ENCODE peak calls at places on chromosome 11, in nine cellular contexts. One of them, this sample, is unnamed. For H3K27me3, the result is how much of the 10 kb centered on the place peaks cover.

GRCh38 chr11:72642815-72643511 is 31.3 kb downstream of the PDE2A start:
- DNase-seq in CD8-positive, alpha-beta memory T cell: peak
- DNase-seq in left ventricle myocardium inferior: peak
- DNase-seq in transverse colon: peak
- DNase-seq in heart left ventricle: peak
- DNase-seq in CD4-positive, alpha-beta memory T cell: peak
- DNase-seq in mesendoderm: peak
- DNase-seq in IMR-90: peak
- DNase-seq in RWPE2: no peak
- DNase-seq in this sample: peak

GRCh38 chr11:61532136-61533038 is 23.8 kb downstream of the LRRC10B start:
- DNase-seq in RWPE2: no peak
- DNase-seq in IMR-90: no peak
- DNase-seq in mesendoderm: peak
- DNase-seq in CD8-positive, alpha-beta memory T cell: no peak
- DNase-seq in heart left ventricle: no peak
- DNase-seq in CD4-positive, alpha-beta memory T cell: peak
- DNase-seq in transverse colon: peak
- DNase-seq in left ventricle myocardium inferior: no peak
- DNase-seq in this sample: no peak

GRCh38 chr11:76621466-76621865 is 49.1 kb downstream of the LRRC32 start:
- DNase-seq in heart left ventricle: no peak
- DNase-seq in mesendoderm: no peak
- DNase-seq in transverse colon: no peak
- DNase-seq in RWPE2: no peak
- DNase-seq in CD8-positive, alpha-beta memory T cell: no peak
- DNase-seq in CD4-positive, alpha-beta memory T cell: no peak
- DNase-seq in IMR-90: no peak
- DNase-seq in left ventricle myocardium inferior: no peak
- DNase-seq in this sample: no peak

GRCh38 chr11:19218216-19218615 is 16.4 kb upstream of the CSRP3 start:
- DNase-seq in heart left ventricle: no peak
- DNase-seq in mesendoderm: no peak
- DNase-seq in RWPE2: no peak
- DNase-seq in IMR-90: no peak
- DNase-seq in CD8-positive, alpha-beta memory T cell: no peak
- DNase-seq in transverse colon: no peak
- DNase-seq in left ventricle myocardium inferior: no peak
- DNase-seq in CD4-positive, alpha-beta memory T cell: no peak
- DNase-seq in this sample: no peak

GRCh38 chr11:110044226-110044968 is 48.8 kb upstream of the ZC3H12C start:
- DNase-seq in heart left ventricle: no peak
- DNase-seq in mesendoderm: no peak
- DNase-seq in CD8-positive, alpha-beta memory T cell: no peak
- DNase-seq in left ventricle myocardium inferior: no peak
- DNase-seq in transverse colon: no peak
- DNase-seq in RWPE2: no peak
- DNase-seq in CD4-positive, alpha-beta memory T cell: no peak
- DNase-seq in IMR-90: no peak
- DNase-seq in this sample: no peak

GRCh38 chr11:2728128-2728662 is 28.4 kb upstream of the KCNQ1OT1 start:
- DNase-seq in mesendoderm: no peak
- DNase-seq in transverse colon: no peak
- DNase-seq in IMR-90: no peak
- DNase-seq in RWPE2: no peak
- DNase-seq in left ventricle myocardium inferior: no peak
- DNase-seq in CD4-positive, alpha-beta memory T cell: no peak
- DNase-seq in CD8-positive, alpha-beta memory T cell: no peak
- DNase-seq in heart left ventricle: no peak
- DNase-seq in this sample: no peak

GRCh38 chr11:73913472-73913871 is 36.7 kb downstream of the PAAF1 start:
- DNase-seq in left ventricle myocardium inferior: no peak
- DNase-seq in CD8-positive, alpha-beta memory T cell: no peak
- DNase-seq in CD4-positive, alpha-beta memory T cell: no peak
- DNase-seq in transverse colon: no peak
- DNase-seq in RWPE2: no peak
- DNase-seq in IMR-90: no peak
- DNase-seq in mesendoderm: no peak
- DNase-seq in heart left ventricle: no peak
- DNase-seq in this sample: no peak

GRCh38 chr11:27471588-27472397 is 797 bp downstream of the LGR4 start:
- DNase-seq in CD8-positive, alpha-beta memory T cell: peak
- DNase-seq in mesendoderm: peak
- DNase-seq in left ventricle myocardium inferior: peak
- DNase-seq in transverse colon: peak
- DNase-seq in IMR-90: no peak
- DNase-seq in heart left ventricle: peak
- DNase-seq in CD4-positive, alpha-beta memory T cell: peak
- DNase-seq in RWPE2: no peak
- DNase-seq in this sample: peak

GRCh38 chr11:1330473-1330872 is 21.0 kb upstream of the TOLLIP start:
- DNase-seq in CD4-positive, alpha-beta memory T cell: no peak
- DNase-seq in CD8-positive, alpha-beta memory T cell: no peak
- DNase-seq in RWPE2: no peak
- DNase-seq in IMR-90: no peak
- DNase-seq in transverse colon: no peak
- DNase-seq in heart left ventricle: no peak
- DNase-seq in mesendoderm: no peak
- DNase-seq in left ventricle myocardium inferior: no peak
- DNase-seq in this sample: no peak

GRCh38 chr11:66484825-66485380 is 4.7 kb downstream of the DPP3 start:
- DNase-seq in CD4-positive, alpha-beta memory T cell: no peak
- DNase-seq in CD8-positive, alpha-beta memory T cell: no peak
- DNase-seq in IMR-90: no peak
- DNase-seq in RWPE2: no peak
- DNase-seq in transverse colon: no peak
- DNase-seq in left ventricle myocardium inferior: no peak
- DNase-seq in heart left ventricle: no peak
- DNase-seq in mesendoderm: no peak
- DNase-seq in this sample: no peak

DNA sequence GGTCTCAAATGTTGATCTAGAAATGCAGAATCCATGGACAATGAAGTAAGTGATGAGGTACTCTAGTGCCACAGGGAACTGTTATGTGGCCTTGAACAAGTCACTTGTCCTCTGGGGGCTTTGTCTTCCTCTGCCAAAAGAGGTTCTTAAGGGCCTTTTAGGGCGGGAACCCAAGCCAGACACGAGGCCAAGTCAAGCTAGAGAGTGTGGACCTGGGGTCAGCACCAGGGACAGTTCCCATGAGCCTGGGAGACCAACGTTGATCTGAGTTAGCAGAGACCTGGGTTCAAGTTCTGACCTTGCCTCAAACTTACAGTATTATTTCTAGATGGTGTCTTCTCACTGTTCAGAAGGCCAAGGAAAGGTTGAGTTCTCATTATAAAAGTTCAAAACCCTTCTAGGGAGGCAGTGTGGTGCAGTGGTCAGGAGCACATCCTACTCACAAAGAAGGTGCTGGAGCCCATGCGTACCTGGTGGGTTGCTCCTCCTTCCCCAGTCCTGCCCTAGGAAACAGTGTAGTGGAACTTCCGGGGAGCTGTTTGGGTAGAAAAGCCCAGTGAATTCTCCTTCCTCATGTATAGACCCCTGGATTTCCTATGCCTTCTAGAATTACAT is 121.5 kb downstream of the CHST1 start:
- DNase-seq in CD4-positive, alpha-beta memory T cell: no peak
- DNase-seq in mesendoderm: peak
- DNase-seq in IMR-90: peak
- DNase-seq in CD8-positive, alpha-beta memory T cell: no peak
- DNase-seq in transverse colon: no peak
- DNase-seq in RWPE2: no peak
- DNase-seq in left ventricle myocardium inferior: no peak
- DNase-seq in heart left ventricle: no peak
- DNase-seq in this sample: no peak
- H3K27me3 ChIP-seq in CD4-positive, alpha-beta memory T cell: under half
- H3K27me3 ChIP-seq in mesendoderm: under half
- H3K27me3 ChIP-seq in IMR-90: under half
- H3K27me3 ChIP-seq in CD8-positive, alpha-beta memory T cell: under half
- H3K27me3 ChIP-seq in transverse colon: under half
- H3K27me3 ChIP-seq in RWPE2: under half
- H3K27me3 ChIP-seq in left ventricle myocardium inferior: under half
- H3K27me3 ChIP-seq in heart left ventricle: under half
- H3K27me3 ChIP-seq in this sample: under half

GRCh38 chr11:128509990-128510389 is 77.4 kb downstream of the ETS1 start:
- DNase-seq in CD4-positive, alpha-beta memory T cell: peak
- DNase-seq in transverse colon: no peak
- DNase-seq in mesendoderm: no peak
- DNase-seq in heart left ventricle: no peak
- DNase-seq in CD8-positive, alpha-beta memory T cell: no peak
- DNase-seq in left ventricle myocardium inferior: no peak
- DNase-seq in IMR-90: peak
- DNase-seq in RWPE2: no peak
- DNase-seq in this sample: no peak

GRCh38 chr11:128506999-128507591 is 80.3 kb downstream of the ETS1 start:
- DNase-seq in CD8-positive, alpha-beta memory T cell: no peak
- DNase-seq in IMR-90: peak
- DNase-seq in RWPE2: peak
- DNase-seq in transverse colon: peak
- DNase-seq in left ventricle myocardium inferior: peak
- DNase-seq in CD4-positive, alpha-beta memory T cell: no peak
- DNase-seq in heart left ventricle: peak
- DNase-seq in mesendoderm: peak
- DNase-seq in this sample: peak

GRCh38 chr11:128506384-128506783 is 81.0 kb downstream of the ETS1 start:
- DNase-seq in left ventricle myocardium inferior: no peak
- DNase-seq in CD4-positive, alpha-beta memory T cell: no peak
- DNase-seq in mesendoderm: no peak
- DNase-seq in heart left ventricle: no peak
- DNase-seq in IMR-90: no peak
- DNase-seq in CD8-positive, alpha-beta memory T cell: no peak
- DNase-seq in RWPE2: no peak
- DNase-seq in transverse colon: no peak
- DNase-seq in this sample: no peak

GRCh38 chr11:128507936-128508335 is 79.4 kb downstream of the ETS1 start:
- DNase-seq in transverse colon: no peak
- DNase-seq in heart left ventricle: no peak
- DNase-seq in RWPE2: no peak
- DNase-seq in CD4-positive, alpha-beta memory T cell: no peak
- DNase-seq in CD8-positive, alpha-beta memory T cell: no peak
- DNase-seq in left ventricle myocardium inferior: no peak
- DNase-seq in mesendoderm: no peak
- DNase-seq in IMR-90: no peak
- DNase-seq in this sample: no peak

GRCh38 chr11:128508785-128509518 is 78.4 kb downstream of the ETS1 start:
- DNase-seq in heart left ventricle: no peak
- DNase-seq in left ventricle myocardium inferior: no peak
- DNase-seq in transverse colon: no peak
- DNase-seq in CD4-positive, alpha-beta memory T cell: no peak
- DNase-seq in RWPE2: no peak
- DNase-seq in CD8-positive, alpha-beta memory T cell: no peak
- DNase-seq in mesendoderm: no peak
- DNase-seq in IMR-90: peak
- DNase-seq in this sample: no peak
- H3K27ac ChIP-seq in heart left ventricle: peak
- H3K27ac ChIP-seq in left ventricle myocardium inferior: peak
- H3K27ac ChIP-seq in transverse colon: peak
- H3K27ac ChIP-seq in CD4-positive, alpha-beta memory T cell: peak
- H3K27ac ChIP-seq in RWPE2: peak
- H3K27ac ChIP-seq in CD8-positive, alpha-beta memory T cell: peak
- H3K27ac ChIP-seq in mesendoderm: no peak
- H3K27ac ChIP-seq in IMR-90: peak
- H3K27ac ChIP-seq in this sample: peak

GRCh38 chr11:43556269-43556668 is 124.3 kb upstream of the HSD17B12 start:
- DNase-seq in heart left ventricle: no peak
- DNase-seq in mesendoderm: no peak
- DNase-seq in left ventricle myocardium inferior: no peak
- DNase-seq in RWPE2: no peak
- DNase-seq in CD8-positive, alpha-beta memory T cell: no peak
- DNase-seq in transverse colon: no peak
- DNase-seq in IMR-90: no peak
- DNase-seq in CD4-positive, alpha-beta memory T cell: no peak
- DNase-seq in this sample: no peak

GRCh38 chr11:43557553-43558031 is 122.9 kb upstream of the HSD17B12 start:
- DNase-seq in mesendoderm: peak
- DNase-seq in transverse colon: no peak
- DNase-seq in RWPE2: no peak
- DNase-seq in IMR-90: no peak
- DNase-seq in CD4-positive, alpha-beta memory T cell: no peak
- DNase-seq in left ventricle myocardium inferior: no peak
- DNase-seq in heart left ventricle: no peak
- DNase-seq in CD8-positive, alpha-beta memory T cell: no peak
- DNase-seq in this sample: no peak

GRCh38 chr11:43558556-43559127 is 121.9 kb upstream of the HSD17B12 start:
- DNase-seq in RWPE2: no peak
- DNase-seq in CD8-positive, alpha-beta memory T cell: no peak
- DNase-seq in IMR-90: no peak
- DNase-seq in CD4-positive, alpha-beta memory T cell: no peak
- DNase-seq in left ventricle myocardium inferior: no peak
- DNase-seq in heart left ventricle: no peak
- DNase-seq in mesendoderm: no peak
- DNase-seq in transverse colon: no peak
- DNase-seq in this sample: no peak

GRCh38 chr11:43556892-43557291 is 123.6 kb upstream of the HSD17B12 start:
- DNase-seq in RWPE2: no peak
- DNase-seq in IMR-90: no peak
- DNase-seq in transverse colon: no peak
- DNase-seq in CD4-positive, alpha-beta memory T cell: no peak
- DNase-seq in left ventricle myocardium inferior: no peak
- DNase-seq in mesendoderm: no peak
- DNase-seq in CD8-positive, alpha-beta memory T cell: no peak
- DNase-seq in heart left ventricle: no peak
- DNase-seq in this sample: no peak

DNA sequence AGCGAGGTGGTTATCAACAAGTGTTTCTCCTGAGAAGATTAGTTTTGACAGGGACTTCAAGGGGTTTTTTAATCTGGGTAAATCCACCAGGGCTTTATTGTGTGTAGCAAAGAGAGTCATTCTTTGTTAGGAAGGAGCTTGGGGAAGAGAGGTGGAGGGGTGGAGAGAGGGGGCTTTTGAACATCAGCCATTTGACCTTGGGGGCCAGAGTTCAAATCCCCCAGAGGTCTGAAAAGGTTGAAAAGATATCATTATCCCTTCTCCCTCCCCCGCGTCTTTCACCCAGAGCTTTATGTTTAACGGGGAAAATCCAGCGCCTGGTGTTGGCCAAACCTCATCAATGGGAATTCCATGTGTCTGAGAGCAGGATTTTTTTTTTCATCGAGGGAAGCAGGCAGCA is 122.5 kb upstream of the HSD17B12 start:
- DNase-seq in RWPE2: no peak
- DNase-seq in heart left ventricle: no peak
- DNase-seq in CD8-positive, alpha-beta memory T cell: no peak
- DNase-seq in left ventricle myocardium inferior: no peak
- DNase-seq in CD4-positive, alpha-beta memory T cell: no peak
- DNase-seq in mesendoderm: no peak
- DNase-seq in transverse colon: no peak
- DNase-seq in IMR-90: no peak
- DNase-seq in this sample: no peak
- H3K27me3 ChIP-seq in RWPE2: half or more
- H3K27me3 ChIP-seq in heart left ventricle: half or more
- H3K27me3 ChIP-seq in CD8-positive, alpha-beta memory T cell: under half
- H3K27me3 ChIP-seq in left ventricle myocardium inferior: half or more
- H3K27me3 ChIP-seq in CD4-positive, alpha-beta memory T cell: under half
- H3K27me3 ChIP-seq in mesendoderm: under half
- H3K27me3 ChIP-seq in transverse colon: half or more
- H3K27me3 ChIP-seq in IMR-90: half or more
- H3K27me3 ChIP-seq in this sample: half or more

DNA sequence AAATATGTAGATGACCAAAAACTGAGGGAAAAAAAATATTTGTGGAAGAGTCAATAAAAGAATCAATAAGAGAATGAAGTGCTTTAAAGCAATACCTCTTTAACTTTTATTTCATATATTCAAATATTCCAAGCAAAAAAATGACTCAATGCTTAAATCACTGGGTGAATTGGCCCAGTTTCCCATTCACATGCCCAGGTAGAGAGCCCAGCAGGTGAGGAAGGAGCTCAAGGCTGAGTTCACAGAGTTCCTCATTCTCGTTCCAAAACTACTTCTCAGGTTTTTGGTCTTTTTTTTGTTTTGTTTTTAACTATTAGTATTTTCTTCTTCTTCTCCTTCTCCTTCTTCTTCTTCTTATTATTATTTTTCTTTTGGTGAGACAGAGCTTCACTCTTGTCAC is 30.2 kb downstream of the SLC1A2 start:
- DNase-seq in RWPE2: no peak
- DNase-seq in transverse colon: no peak
- DNase-seq in IMR-90: no peak
- DNase-seq in heart left ventricle: no peak
- DNase-seq in CD4-positive, alpha-beta memory T cell: no peak
- DNase-seq in mesendoderm: no peak
- DNase-seq in left ventricle myocardium inferior: no peak
- DNase-seq in CD8-positive, alpha-beta memory T cell: no peak
- DNase-seq in this sample: no peak
- H3K27ac ChIP-seq in RWPE2: no peak
- H3K27ac ChIP-seq in transverse colon: no peak
- H3K27ac ChIP-seq in IMR-90: no peak
- H3K27ac ChIP-seq in heart left ventricle: no peak
- H3K27ac ChIP-seq in CD4-positive, alpha-beta memory T cell: no peak
- H3K27ac ChIP-seq in mesendoderm: no peak
- H3K27ac ChIP-seq in left ventricle myocardium inferior: no peak
- H3K27ac ChIP-seq in CD8-positive, alpha-beta memory T cell: no peak
- H3K27ac ChIP-seq in this sample: no peak